ENCODE peak calls at places on chromosome 13, in six cellular contexts. X, M, O, F, D and P are unnamed samples.

GRCh38 chr13:107091386-107091785 is 523.4 kb upstream of the ARGLU1 start:
- DNase-seq in X (no peak), M (no peak), O (no peak), F (no peak), D (no peak), P (no peak)

GRCh38 chr13:41505209-41505835 is 48.0 kb downstream of the RGCC start:
- DNase-seq in X (no peak), M (no peak), O (no peak), F (peak; percentile 3), D (no peak), P (no peak)

GRCh38 chr13:96020155-96020575 is 33.0 kb downstream of the UGGT2 start:
- DNase-seq in X (peak; percentile 67), M (no peak), O (peak; percentile 79), F (no peak), D (peak; percentile 62), P (no peak)

GRCh38 chr13:93621966-93622365 is 395.4 kb downstream of the GPC6 start:
- DNase-seq in X (no peak), M (no peak), O (no peak), F (no peak), D (no peak), P (no peak)

GRCh38 chr13:110405597-110406450 is 98.7 kb downstream of the COL4A2 start:
- DNase-seq in X (no peak), M (no peak), O (no peak), F (no peak), D (no peak), P (no peak)

GRCh38 chr13:75636339-75637095 is 387 bp downstream of the LMO7 start:
- DNase-seq in X (no peak), M (peak; percentile 47), O (peak; percentile 61), F (no peak), D (no peak), P (peak; percentile 19)

GRCh38 chr13:46885018-46885417 is 11.8 kb downstream of the HTR2A start:
- DNase-seq in X (no peak), M (no peak), O (no peak), F (no peak), D (no peak), P (no peak)

GRCh38 chr13:34152409-34152808 is 334.5 kb downstream of the RFC3 start:
- DNase-seq in X (no peak), M (no peak), O (no peak), F (no peak), D (no peak), P (no peak)

GRCh38 chr13:32940601-32941000 is 75.6 kb upstream of the KL start:
- DNase-seq in X (no peak), M (no peak), O (no peak), F (no peak), D (no peak), P (peak; percentile 75)

GRCh38 chr13:49607761-49608160 is 20.5 kb upstream of the ARL11 start:
- DNase-seq in X (no peak), M (no peak), O (no peak), F (no peak), D (no peak), P (no peak)